ENCODE peak calls at places on chromosome 19, in seven cellular contexts. T is left ventricle myocardium inferior; Z is effector CD4-positive, alpha-beta T cell; J is mucosa of descending colon; K is kidney glomerular epithelial cell; D is CD4-positive, alpha-beta T cell; I is effector memory CD8-positive, alpha-beta T cell. H is an unnamed sample.

GRCh38 chr19:41302624-41303351 is 7.2 kb upstream of the CCDC97 start:
- DNase-seq in K (no peak), D (peak), Z (peak), J (peak), T (no peak), I (peak), H (no peak)

GRCh38 chr19:9075064-9075964 is 11.5 kb upstream of the OR1M1 start:
- DNase-seq in D (no peak), T (peak), Z (no peak), J (peak), I (no peak), K (peak), H (peak)

GRCh38 chr19:55325172-55325571 is at the start of gene TMEM150B:
- DNase-seq in K (no peak), J (no peak), T (no peak), Z (no peak), I (no peak), D (no peak), H (no peak)

GRCh38 chr19:9839415-9839814 is 4.3 kb downstream of the PIN1 start:
- DNase-seq in Z (no peak), K (no peak), J (no peak), T (no peak), I (no peak), D (no peak), H (no peak)

GRCh38 chr19:13363235-13363634 is 143.0 kb downstream of the CACNA1A start:
- DNase-seq in T (no peak), J (no peak), I (no peak), Z (no peak), D (no peak), K (no peak), H (no peak)

GRCh38 chr19:10505583-10506229 is 2.5 kb upstream of the KEAP1 start:
- DNase-seq in K (peak), Z (peak), I (peak), D (peak), T (peak), J (peak), H (peak)

GRCh38 chr19:4007836-4008539 is 452 bp downstream of the PIAS4 start:
- DNase-seq in D (no peak), I (no peak), Z (no peak), K (no peak), T (no peak), J (no peak), H (no peak)

GRCh38 chr19:57477191-57478008 is at the start of gene ZNF772:
- DNase-seq in T (peak), D (peak), J (peak), K (peak), I (peak), Z (peak), H (peak)

GRCh38 chr19:4676955-4677731 is 7.0 kb upstream of the MYDGF start:
- DNase-seq in T (no peak), D (peak), Z (no peak), I (no peak), J (no peak), K (no peak), H (peak)

GRCh38 chr19:49890349-49891311 is 6.1 kb downstream of the IL4I1 start:
- DNase-seq in T (no peak), J (peak), I (peak), D (peak), K (no peak), Z (peak), H (no peak)

GRCh38 chr19:52453324-52454094 is at the start of gene ZNF578:
- DNase-seq in I (peak), D (peak), Z (peak), T (peak), J (peak), K (peak), H (peak)

GRCh38 chr19:55333870-55334269 is 5.8 kb upstream of the KMT5C start:
- DNase-seq in D (no peak), T (no peak), I (no peak), Z (no peak), K (no peak), J (peak), H (peak)

H was measured in renal cortical epithelial cell.